ENCODE peak calls at places on chromosomes 1 and 21, in four cellular contexts. E is LoVo, P is EH, Y is heart right ventricle. M is an unnamed sample.

GRCh38 chr1:189764391-189765320 is 713.0 kb downstream of the BRINP3 start:
- DNase-seq in E (no peak), Y (no peak), P (no peak), M (no peak)

GRCh38 chr1:114458208-114458777 is 52.7 kb downstream of the TRIM33 start:
- DNase-seq in E (peak), Y (no peak), P (peak), M (no peak)

GRCh38 chr1:161390559-161390858 is 22.8 kb upstream of the CFAP126 start:
- DNase-seq in Y (no peak), P (no peak), E (no peak), M (no peak)

GRCh38 chr1:43044572-43045361 is 86.1 kb upstream of the SLC2A1 start:
- DNase-seq in P (no peak), Y (no peak), E (no peak), M (no peak)

GRCh38 chr1:205492201-205492667 is 12.2 kb upstream of the CDK18 start:
- DNase-seq in P (no peak), E (no peak), Y (no peak), M (no peak)

GRCh38 chr1:2645143-2645542 is 12.3 kb upstream of the MMEL1 start:
- DNase-seq in E (no peak), P (no peak), Y (no peak), M (peak)

GRCh38 chr1:218347713-218348627 is 2.8 kb downstream of the TGFB2 start:
- DNase-seq in Y (no peak), P (peak), E (no peak), M (no peak)

GRCh38 chr21:41168391-41169257 is 664 bp downstream of the BACE2 start:
- DNase-seq in E (peak), Y (peak), P (peak), M (peak)

GRCh38 chr1:203077956-203078355 is 7.9 kb downstream of the MYOG start:
- DNase-seq in Y (no peak), P (no peak), E (no peak), M (no peak)

M was measured in right lobe of liver.